ENCODE peak calls at places on chromosomes 7 and 10, in seven cellular contexts. One of them, this sample, is unnamed.

GRCh38 chr10:70132098-70133029 is at the start of gene AIFM2:
- DNase-seq in fibroblast of the aortic adventitia: peak; percentile 59
- DNase-seq in AG04449: no peak
- DNase-seq in A549: peak; percentile 83
- DNase-seq in ascending aorta: peak; percentile 88
- DNase-seq in CD8-positive, alpha-beta T cell: peak; percentile 17
- DNase-seq in left lung: peak; percentile 84
- DNase-seq in this sample: no peak

GRCh38 chr10:52318822-52319464 is 4.9 kb downstream of the DKK1 start:
- DNase-seq in fibroblast of the aortic adventitia: peak; percentile 97
- DNase-seq in AG04449: peak; percentile 97
- DNase-seq in A549: peak; percentile 94
- DNase-seq in ascending aorta: no peak
- DNase-seq in CD8-positive, alpha-beta T cell: no peak
- DNase-seq in left lung: no peak
- DNase-seq in this sample: no peak

GRCh38 chr10:119315128-119316001 is 108.0 kb downstream of the GRK5 start:
- DNase-seq in fibroblast of the aortic adventitia: peak; percentile 89
- DNase-seq in AG04449: peak; percentile 80
- DNase-seq in A549: peak; percentile 85
- DNase-seq in ascending aorta: peak; percentile 95
- DNase-seq in CD8-positive, alpha-beta T cell: peak; percentile 45
- DNase-seq in left lung: no peak
- DNase-seq in this sample: peak; percentile 74

GRCh38 chr7:657565-658119 is 68.9 kb upstream of the DNAAF5 start:
- DNase-seq in fibroblast of the aortic adventitia: peak; percentile 3
- DNase-seq in AG04449: no peak
- DNase-seq in A549: no peak
- DNase-seq in ascending aorta: no peak
- DNase-seq in CD8-positive, alpha-beta T cell: no peak
- DNase-seq in left lung: no peak
- DNase-seq in this sample: no peak

GRCh38 chr10:118835682-118836326 is 81.0 kb upstream of the CACUL1 start:
- DNase-seq in fibroblast of the aortic adventitia: no peak
- DNase-seq in AG04449: no peak
- DNase-seq in A549: peak; percentile 28
- DNase-seq in ascending aorta: no peak
- DNase-seq in CD8-positive, alpha-beta T cell: no peak
- DNase-seq in left lung: no peak
- DNase-seq in this sample: no peak

GRCh38 chr7:34070486-34071323 is 165.4 kb downstream of the BMPER start:
- DNase-seq in fibroblast of the aortic adventitia: peak; percentile 52
- DNase-seq in AG04449: no peak
- DNase-seq in A549: peak; percentile 42
- DNase-seq in ascending aorta: no peak
- DNase-seq in CD8-positive, alpha-beta T cell: no peak
- DNase-seq in left lung: no peak
- DNase-seq in this sample: no peak

GRCh38 chr7:54944179-54944578 is 74.6 kb upstream of the EGFR start:
- DNase-seq in fibroblast of the aortic adventitia: peak; percentile 25
- DNase-seq in AG04449: no peak
- DNase-seq in A549: no peak
- DNase-seq in ascending aorta: no peak
- DNase-seq in CD8-positive, alpha-beta T cell: no peak
- DNase-seq in left lung: no peak
- DNase-seq in this sample: no peak

GRCh38 chr7:12866237-12866636 is 178.8 kb downstream of the ARL4A start:
- DNase-seq in fibroblast of the aortic adventitia: no peak
- DNase-seq in AG04449: no peak
- DNase-seq in A549: no peak
- DNase-seq in ascending aorta: no peak
- DNase-seq in CD8-positive, alpha-beta T cell: no peak
- DNase-seq in left lung: no peak
- DNase-seq in this sample: no peak

GRCh38 chr7:79182283-79182682 is 271.2 kb downstream of the MAGI2 start:
- DNase-seq in fibroblast of the aortic adventitia: peak; percentile 93
- DNase-seq in AG04449: peak; percentile 45
- DNase-seq in A549: no peak
- DNase-seq in ascending aorta: no peak
- DNase-seq in CD8-positive, alpha-beta T cell: no peak
- DNase-seq in left lung: no peak
- DNase-seq in this sample: no peak

GRCh38 chr10:481636-482035 is 207.8 kb downstream of the DIP2C start:
- DNase-seq in fibroblast of the aortic adventitia: no peak
- DNase-seq in AG04449: no peak
- DNase-seq in A549: no peak
- DNase-seq in ascending aorta: peak; percentile 60
- DNase-seq in CD8-positive, alpha-beta T cell: no peak
- DNase-seq in left lung: no peak
- DNase-seq in this sample: no peak

GRCh38 chr10:74981831-74982633 is 129.4 kb upstream of the SAMD8 start:
- DNase-seq in fibroblast of the aortic adventitia: no peak
- DNase-seq in AG04449: no peak
- DNase-seq in A549: no peak
- DNase-seq in ascending aorta: no peak
- DNase-seq in CD8-positive, alpha-beta T cell: no peak
- DNase-seq in left lung: no peak
- DNase-seq in this sample: no peak

GRCh38 chr10:123633636-123634035 is 32.5 kb upstream of the GPR26 start:
- DNase-seq in fibroblast of the aortic adventitia: no peak
- DNase-seq in AG04449: no peak
- DNase-seq in A549: no peak
- DNase-seq in ascending aorta: no peak
- DNase-seq in CD8-positive, alpha-beta T cell: no peak
- DNase-seq in left lung: no peak
- DNase-seq in this sample: no peak

GRCh38 chr7:31052504-31052840 is 364 bp downstream of the ADCYAP1R1 start:
- DNase-seq in fibroblast of the aortic adventitia: no peak
- DNase-seq in AG04449: no peak
- DNase-seq in A549: no peak
- DNase-seq in ascending aorta: no peak
- DNase-seq in CD8-positive, alpha-beta T cell: no peak
- DNase-seq in left lung: no peak
- DNase-seq in this sample: no peak

GRCh38 chr10:14749051-14749809 is 25.5 kb downstream of the FAM107B start:
- DNase-seq in fibroblast of the aortic adventitia: no peak
- DNase-seq in AG04449: no peak
- DNase-seq in A549: peak; percentile 27
- DNase-seq in ascending aorta: no peak
- DNase-seq in CD8-positive, alpha-beta T cell: no peak
- DNase-seq in left lung: no peak
- DNase-seq in this sample: peak; percentile 64

GRCh38 chr10:17523246-17523753 is 68.9 kb upstream of the ST8SIA6 start:
- DNase-seq in fibroblast of the aortic adventitia: no peak
- DNase-seq in AG04449: no peak
- DNase-seq in A549: no peak
- DNase-seq in ascending aorta: no peak
- DNase-seq in CD8-positive, alpha-beta T cell: no peak
- DNase-seq in left lung: no peak
- DNase-seq in this sample: no peak

GRCh38 chr10:19922236-19922963 is 106.2 kb downstream of the PLXDC2 start:
- DNase-seq in fibroblast of the aortic adventitia: peak; percentile 89
- DNase-seq in AG04449: no peak
- DNase-seq in A549: peak; percentile 11
- DNase-seq in ascending aorta: peak; percentile 82
- DNase-seq in CD8-positive, alpha-beta T cell: no peak
- DNase-seq in left lung: no peak
- DNase-seq in this sample: no peak

GRCh38 chr10:120473593-120473992 is 16.6 kb downstream of the PLPP4 start:
- DNase-seq in fibroblast of the aortic adventitia: no peak
- DNase-seq in AG04449: no peak
- DNase-seq in A549: no peak
- DNase-seq in ascending aorta: no peak
- DNase-seq in CD8-positive, alpha-beta T cell: no peak
- DNase-seq in left lung: no peak
- DNase-seq in this sample: no peak

DNA sequence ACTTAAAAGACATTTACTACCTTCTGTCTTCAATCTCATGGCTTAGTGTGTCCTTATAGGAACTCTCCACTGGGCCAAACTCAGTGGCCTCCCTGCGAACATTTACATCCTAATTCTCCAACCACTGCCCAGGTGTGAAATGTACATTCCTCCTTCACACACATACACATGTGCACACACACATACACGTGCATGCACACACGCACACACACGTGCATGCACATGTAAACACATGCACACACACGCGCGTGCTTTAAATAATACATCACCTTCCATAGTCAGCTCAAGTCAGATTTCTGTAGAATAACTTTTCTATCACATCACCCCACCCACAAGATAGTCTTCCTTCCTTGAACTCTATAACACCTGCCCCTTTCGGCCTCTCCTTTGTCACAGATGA is 216.5 kb downstream of the TMEM178B start:
- DNase-seq in fibroblast of the aortic adventitia: no peak
- DNase-seq in AG04449: no peak
- DNase-seq in A549: no peak
- DNase-seq in ascending aorta: no peak
- DNase-seq in CD8-positive, alpha-beta T cell: no peak
- DNase-seq in left lung: no peak
- DNase-seq in this sample: no peak
- TF ChIP-seq CTCF in fibroblast of the aortic adventitia: no peak
- TF ChIP-seq CTCF in AG04449: no peak
- TF ChIP-seq CTCF in A549: no peak
- TF ChIP-seq CTCF in ascending aorta: no peak
- TF ChIP-seq CTCF in CD8-positive, alpha-beta T cell: no peak
- TF ChIP-seq CTCF in left lung: no peak
- TF ChIP-seq CTCF in this sample: no peak

DNA sequence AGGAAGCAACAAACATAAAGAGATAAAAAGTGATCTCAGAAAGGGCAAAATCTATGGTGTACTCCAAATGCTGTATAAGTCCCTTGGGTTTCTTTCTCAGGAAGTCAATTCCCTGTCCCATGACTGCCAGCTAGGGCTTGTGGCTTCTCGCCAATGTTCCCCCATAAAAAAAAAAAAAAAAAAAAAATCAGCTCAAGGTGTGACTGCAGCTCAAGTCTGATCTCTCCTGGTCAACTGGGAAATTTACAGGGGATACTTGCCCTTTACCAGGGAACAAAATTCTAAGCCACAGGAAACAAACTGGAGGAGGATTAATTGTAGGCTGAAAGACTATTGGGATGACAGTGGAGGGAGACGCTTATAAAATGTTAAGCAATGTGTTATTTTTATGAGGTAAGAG is 76.0 kb downstream of the PCGF5 start:
- DNase-seq in fibroblast of the aortic adventitia: peak; percentile 23
- DNase-seq in AG04449: no peak
- DNase-seq in A549: peak; percentile 62
- DNase-seq in ascending aorta: no peak
- DNase-seq in CD8-positive, alpha-beta T cell: no peak
- DNase-seq in left lung: no peak
- DNase-seq in this sample: no peak
- TF ChIP-seq CTCF in fibroblast of the aortic adventitia: peak; percentile 29
- TF ChIP-seq CTCF in AG04449: no peak
- TF ChIP-seq CTCF in A549: peak; percentile 37
- TF ChIP-seq CTCF in ascending aorta: no peak
- TF ChIP-seq CTCF in CD8-positive, alpha-beta T cell: no peak
- TF ChIP-seq CTCF in left lung: no peak
- TF ChIP-seq CTCF in this sample: no peak

DNA sequence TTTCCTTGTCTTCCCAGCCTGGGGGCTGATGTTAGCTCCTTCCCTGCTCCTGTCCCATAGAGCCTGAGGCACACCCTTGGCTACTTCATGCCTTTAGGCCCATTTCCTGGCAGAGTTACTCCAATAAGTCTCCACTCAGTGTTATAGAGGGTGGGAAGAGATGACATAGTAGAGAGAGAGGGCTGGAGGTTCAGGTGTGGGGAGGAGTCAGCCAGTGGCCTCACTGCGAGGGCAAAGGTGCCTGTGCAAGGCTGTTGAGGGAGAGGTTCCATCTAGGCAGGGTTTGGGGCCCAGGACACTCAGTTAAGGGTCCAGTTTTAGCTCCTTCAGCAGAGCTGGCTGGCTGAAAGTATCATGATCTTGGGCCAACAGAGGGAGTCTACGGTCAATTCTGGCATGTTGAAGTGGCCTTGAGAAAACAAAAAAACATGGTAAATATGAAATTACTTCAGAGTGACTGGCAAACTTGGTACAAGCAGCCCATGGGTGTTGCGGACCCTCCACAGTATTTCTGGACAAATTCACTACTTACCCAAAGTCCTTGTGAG is 67.9 kb downstream of the ZNF783 start:
- DNase-seq in fibroblast of the aortic adventitia: no peak
- DNase-seq in AG04449: no peak
- DNase-seq in A549: peak; percentile 12
- DNase-seq in ascending aorta: no peak
- DNase-seq in CD8-positive, alpha-beta T cell: no peak
- DNase-seq in left lung: no peak
- DNase-seq in this sample: no peak
- TF ChIP-seq CTCF in fibroblast of the aortic adventitia: no peak
- TF ChIP-seq CTCF in AG04449: no peak
- TF ChIP-seq CTCF in A549: no peak
- TF ChIP-seq CTCF in ascending aorta: no peak
- TF ChIP-seq CTCF in CD8-positive, alpha-beta T cell: no peak
- TF ChIP-seq CTCF in left lung: no peak
- TF ChIP-seq CTCF in this sample: no peak

DNA sequence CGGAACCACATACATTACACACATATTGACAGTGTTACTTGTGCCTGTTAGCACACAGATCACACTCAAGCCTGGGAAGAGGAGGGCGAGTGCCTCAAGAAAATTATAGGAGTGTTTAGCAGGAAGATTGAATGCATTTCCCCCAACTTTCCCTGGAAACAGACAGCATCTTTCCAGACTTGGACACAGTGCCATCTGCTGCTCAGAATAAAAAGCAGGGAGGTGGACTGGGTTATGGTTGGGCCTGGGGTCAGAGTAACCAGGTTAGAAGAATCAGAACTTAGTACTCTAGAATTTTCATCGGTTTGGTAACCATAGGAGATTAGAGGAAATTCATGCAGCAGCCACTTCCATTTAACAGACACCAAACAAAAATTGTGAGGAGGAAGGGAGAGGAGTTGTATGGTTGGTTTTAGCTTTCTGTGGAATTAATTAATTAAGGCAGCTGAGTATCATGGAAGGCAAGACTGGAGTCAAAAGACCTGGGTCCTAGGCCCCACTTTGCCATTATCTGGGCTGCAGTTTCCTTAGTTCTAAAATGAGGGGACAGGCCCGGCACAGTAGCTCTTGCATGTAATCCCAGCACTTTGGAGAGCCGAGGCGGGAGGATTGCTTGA is 43.4 kb upstream of the OPTN start:
- DNase-seq in fibroblast of the aortic adventitia: peak; percentile 35
- DNase-seq in AG04449: no peak
- DNase-seq in A549: peak; percentile 23
- DNase-seq in ascending aorta: no peak
- DNase-seq in CD8-positive, alpha-beta T cell: no peak
- DNase-seq in left lung: no peak
- DNase-seq in this sample: no peak
- TF ChIP-seq CTCF in fibroblast of the aortic adventitia: peak; percentile 54
- TF ChIP-seq CTCF in AG04449: peak; percentile 23
- TF ChIP-seq CTCF in A549: peak; percentile 61
- TF ChIP-seq CTCF in ascending aorta: peak; percentile 34
- TF ChIP-seq CTCF in CD8-positive, alpha-beta T cell: no peak
- TF ChIP-seq CTCF in left lung: peak; percentile 23
- TF ChIP-seq CTCF in this sample: no peak

GRCh38 chr10:60098676-60099601 is 192.6 kb upstream of the CCDC6 start:
- DNase-seq in fibroblast of the aortic adventitia: no peak
- DNase-seq in AG04449: no peak
- DNase-seq in A549: peak; percentile 38
- DNase-seq in ascending aorta: no peak
- DNase-seq in CD8-positive, alpha-beta T cell: no peak
- DNase-seq in left lung: no peak
- DNase-seq in this sample: no peak
- TF ChIP-seq CTCF in fibroblast of the aortic adventitia: no peak
- TF ChIP-seq CTCF in AG04449: peak; percentile 14
- TF ChIP-seq CTCF in A549: peak; percentile 44
- TF ChIP-seq CTCF in ascending aorta: no peak
- TF ChIP-seq CTCF in CD8-positive, alpha-beta T cell: no peak
- TF ChIP-seq CTCF in left lung: no peak
- TF ChIP-seq CTCF in this sample: no peak

GRCh38 chr7:42272793-42273665 is 36.0 kb upstream of the GLI3 start:
- DNase-seq in fibroblast of the aortic adventitia: peak; percentile 31
- DNase-seq in AG04449: no peak
- DNase-seq in A549: no peak
- DNase-seq in ascending aorta: no peak
- DNase-seq in CD8-positive, alpha-beta T cell: no peak
- DNase-seq in left lung: no peak
- DNase-seq in this sample: no peak
- TF ChIP-seq CTCF in fibroblast of the aortic adventitia: peak; percentile 53
- TF ChIP-seq CTCF in AG04449: peak; percentile 46
- TF ChIP-seq CTCF in A549: no peak
- TF ChIP-seq CTCF in ascending aorta: no peak
- TF ChIP-seq CTCF in CD8-positive, alpha-beta T cell: no peak
- TF ChIP-seq CTCF in left lung: no peak
- TF ChIP-seq CTCF in this sample: no peak